ENCODE peak calls at places on chromosomes 3 and 15, in eight cellular contexts. J, H, O, S, T, I, A and Y are unnamed samples.

GRCh38 chr3:49027634-49028033 is 1.6 kb downstream of the IMPDH2 start:
- DNase-seq in J (no peak), T (no peak), O (no peak), A (no peak), H (no peak), S (no peak), I (no peak), Y (no peak)

GRCh38 chr15:82569834-82570233 is 29.6 kb upstream of the RPS17 start:
- DNase-seq in I (no peak), T (no peak), O (no peak), S (no peak), J (no peak), A (no peak), H (no peak), Y (no peak)

GRCh38 chr3:264394-265156 is 68.0 kb downstream of the CHL1 start:
- DNase-seq in O (no peak), A (no peak), H (no peak), I (no peak), S (no peak), T (no peak), J (peak), Y (no peak)

GRCh38 chr3:138727371-138727770 is 107.4 kb downstream of the PIK3CB start:
- DNase-seq in T (no peak), J (no peak), S (no peak), H (no peak), O (no peak), I (no peak), A (no peak), Y (no peak)

GRCh38 chr3:11238880-11239279 is 33.3 kb upstream of the ATG7 start:
- DNase-seq in O (no peak), J (peak), T (no peak), I (peak), H (no peak), S (no peak), A (no peak), Y (no peak)

GRCh38 chr15:39672666-39673065 is 91.8 kb downstream of the THBS1 start:
- DNase-seq in O (no peak), H (no peak), T (no peak), I (no peak), A (no peak), J (no peak), S (no peak), Y (no peak)

GRCh38 chr3:140219161-140219745 is 284.3 kb downstream of the CLSTN2 start:
- DNase-seq in T (no peak), O (no peak), I (no peak), A (no peak), H (no peak), J (no peak), S (no peak), Y (no peak)

GRCh38 chr15:51132384-51133139 is 37.9 kb upstream of the TNFAIP8L3 start:
- DNase-seq in S (no peak), T (no peak), I (peak), H (no peak), J (peak), A (peak), O (no peak), Y (no peak)

GRCh38 chr3:124584552-124585391 is 145.5 kb upstream of the UMPS start:
- DNase-seq in A (peak), T (peak), H (peak), S (peak), J (peak), I (peak), O (peak), Y (peak)

GRCh38 chr3:37471425-37471824 is 297.0 kb upstream of the LRRFIP2 start:
- DNase-seq in A (no peak), T (no peak), O (no peak), S (no peak), J (no peak), H (no peak), I (no peak), Y (no peak)

GRCh38 chr15:58438956-58439355 is 7.2 kb downstream of the LIPC start:
- DNase-seq in I (peak), T (no peak), H (no peak), O (no peak), A (peak), J (peak), S (no peak), Y (no peak)

GRCh38 chr3:35383719-35384555 is 255.4 kb upstream of the ARPP21 start:
- DNase-seq in O (peak), H (no peak), S (no peak), I (no peak), T (no peak), A (no peak), J (peak), Y (no peak)

GRCh38 chr3:99645277-99646106 is 7.1 kb downstream of the COL8A1 start:
- DNase-seq in A (peak), O (no peak), J (peak), S (no peak), I (peak), T (no peak), H (no peak), Y (no peak)

GRCh38 chr3:147410518-147411234 is 1.5 kb downstream of the ZIC1 start:
- DNase-seq in S (peak), H (no peak), I (no peak), T (peak), A (peak), J (no peak), O (no peak), Y (no peak)

GRCh38 chr3:76998555-76998954 is 41.3 kb upstream of the ROBO2 start:
- DNase-seq in A (no peak), I (no peak), S (no peak), O (no peak), J (peak), T (no peak), H (no peak), Y (no peak)

GRCh38 chr3:171833775-171834460 is 9.2 kb upstream of the TMEM212 start:
- DNase-seq in I (peak), O (no peak), T (no peak), H (no peak), S (no peak), J (peak), A (no peak), Y (no peak)

GRCh38 chr3:188283347-188283746 is 129.4 kb downstream of the LPP start:
- DNase-seq in A (no peak), J (no peak), H (no peak), O (no peak), S (no peak), T (no peak), I (peak), Y (no peak)

GRCh38 chr3:52346623-52347530 is 30.8 kb downstream of the DNAH1 start:
- DNase-seq in T (peak), S (no peak), H (no peak), O (no peak), I (no peak), J (peak), A (peak), Y (no peak)

GRCh38 chr15:101372149-101372577 is 77.1 kb upstream of the SNRPA1 start:
- DNase-seq in O (no peak), H (no peak), I (no peak), J (no peak), A (peak), S (no peak), T (no peak), Y (no peak)

GRCh38 chr3:16289144-16289889 is 24.3 kb downstream of the OXNAD1 start:
- DNase-seq in A (no peak), O (no peak), S (no peak), H (no peak), I (no peak), T (no peak), J (no peak), Y (no peak)

GRCh38 chr15:80242132-80242769 is 9.8 kb downstream of the CTXND1 start:
- DNase-seq in S (no peak), O (no peak), T (no peak), A (peak), J (peak), I (peak), H (no peak), Y (no peak)

GRCh38 chr3:107061466-107061865 is 315.8 kb upstream of the CCDC54 start:
- DNase-seq in H (no peak), O (no peak), J (no peak), S (no peak), A (no peak), I (no peak), T (no peak), Y (no peak)

GRCh38 chr15:56844892-56845291 is 73.6 kb upstream of the TCF12 start:
- DNase-seq in J (no peak), S (no peak), I (no peak), H (no peak), A (no peak), T (no peak), O (no peak), Y (no peak)

GRCh38 chr3:63861306-63861705 is 2.3 kb downstream of the THOC7 start:
- DNase-seq in A (no peak), O (no peak), S (no peak), H (no peak), T (no peak), J (no peak), I (no peak), Y (no peak)

GRCh38 chr3:111621535-111621934 is 26.4 kb upstream of the ZBED2 start:
- DNase-seq in H (peak), T (no peak), I (peak), S (no peak), J (peak), A (no peak), O (no peak), Y (no peak)

GRCh38 chr15:29196306-29196705 is 73.3 kb downstream of the NSMCE3 start:
- DNase-seq in I (no peak), O (no peak), S (no peak), J (no peak), H (no peak), T (no peak), A (no peak), Y (no peak)

GRCh38 chr3:132292062-132292461 is 25.1 kb upstream of the ACP3 start:
- DNase-seq in I (no peak), S (no peak), H (no peak), O (no peak), T (no peak), A (no peak), J (no peak), Y (no peak)

GRCh38 chr3:71456826-71457225 is 126.7 kb downstream of the FOXP1 start:
- DNase-seq in T (no peak), S (no peak), J (no peak), A (no peak), H (no peak), O (no peak), I (no peak), Y (no peak)

GRCh38 chr3:133489466-133490085 is 83.9 kb upstream of the CDV3 start:
- DNase-seq in T (no peak), J (peak), A (no peak), H (no peak), O (no peak), I (no peak), S (no peak), Y (no peak)

GRCh38 chr3:52039846-52040245 is 16.5 kb downstream of the DUSP7 start:
- DNase-seq in S (no peak), A (no peak), T (peak), O (peak), H (no peak), J (peak), I (no peak), Y (no peak)